ENCODE peak calls at places on chromosome 17, in seven cellular contexts. B, N, O, Y, H, Q and K are unnamed samples.

GRCh38 chr17:44362479-44362963 is 1.1 kb downstream of the FAM171A2 start:
- DNase-seq in B (no peak), N (no peak), O (peak), Y (no peak), H (no peak), Q (no peak), K (no peak)

GRCh38 chr17:6476061-6476833 is 32.0 kb downstream of the PIMREG start:
- DNase-seq in B (no peak), N (no peak), O (peak), Y (no peak), H (no peak), Q (no peak), K (no peak)

GRCh38 chr17:61399131-61400057 is at the start of gene TBX2:
- DNase-seq in B (no peak), N (peak), O (no peak), Y (no peak), H (no peak), Q (no peak), K (no peak)

GRCh38 chr17:40109471-40109824 is 9.1 kb upstream of the NR1D1 start:
- DNase-seq in B (no peak), N (no peak), O (no peak), Y (no peak), H (no peak), Q (no peak), K (no peak)

GRCh38 chr17:44587339-44587738 is 30.1 kb downstream of the FZD2 start:
- DNase-seq in B (no peak), N (no peak), O (no peak), Y (no peak), H (no peak), Q (peak), K (no peak)

GRCh38 chr17:79811036-79811887 is 14.4 kb upstream of the CBX8 start:
- DNase-seq in B (no peak), N (peak), O (peak), Y (no peak), H (no peak), Q (peak), K (no peak)

GRCh38 chr17:45930420-45930951 is 36.1 kb downstream of the MAPT start:
- DNase-seq in B (no peak), N (no peak), O (peak), Y (no peak), H (no peak), Q (no peak), K (no peak)

GRCh38 chr17:19876524-19877161 is 8.9 kb upstream of the ULK2 start:
- DNase-seq in B (no peak), N (peak), O (no peak), Y (no peak), H (no peak), Q (no peak), K (no peak)

GRCh38 chr17:17515921-17516295 is 19.7 kb upstream of the RASD1 start:
- DNase-seq in B (no peak), N (no peak), O (no peak), Y (no peak), H (no peak), Q (no peak), K (no peak)

GRCh38 chr17:364766-365165 is 12.2 kb upstream of the RPH3AL start:
- DNase-seq in B (no peak), N (no peak), O (no peak), Y (no peak), H (no peak), Q (no peak), K (no peak)

GRCh38 chr17:57869599-57870282 is 19.9 kb upstream of the MRPS23 start:
- DNase-seq in B (no peak), N (no peak), O (no peak), Y (no peak), H (no peak), Q (no peak), K (no peak)

GRCh38 chr17:4658478-4659305 is 17.2 kb upstream of the ALOX15 start:
- DNase-seq in B (no peak), N (no peak), O (peak), Y (no peak), H (no peak), Q (no peak), K (no peak)

GRCh38 chr17:51231999-51232398 is 27.9 kb downstream of the MBTD1 start:
- DNase-seq in B (no peak), N (no peak), O (no peak), Y (no peak), H (no peak), Q (no peak), K (no peak)

GRCh38 chr17:60720763-60721531 is 43.3 kb downstream of the BCAS3 start:
- DNase-seq in B (peak), N (no peak), O (peak), Y (no peak), H (peak), Q (peak), K (peak)

GRCh38 chr17:21272881-21273839 is 11.4 kb upstream of the MAP2K3 start:
- DNase-seq in B (no peak), N (no peak), O (peak), Y (no peak), H (no peak), Q (no peak), K (no peak)

GRCh38 chr17:58284613-58285421 is 4.1 kb upstream of the MPO start:
- DNase-seq in B (no peak), N (no peak), O (no peak), Y (no peak), H (no peak), Q (no peak), K (no peak)

GRCh38 chr17:731943-732787 is at the start of gene TLCD3A:
- DNase-seq in B (no peak), N (peak), O (peak), Y (no peak), H (peak), Q (no peak), K (peak)

GRCh38 chr17:74736423-74737298 is at the start of gene RAB37:
- DNase-seq in B (no peak), N (peak), O (peak), Y (no peak), H (no peak), Q (peak), K (no peak)

GRCh38 chr17:82392967-82393366 is 21.4 kb downstream of the UTS2R start:
- DNase-seq in B (no peak), N (no peak), O (no peak), Y (no peak), H (no peak), Q (no peak), K (no peak)

GRCh38 chr17:16027708-16028584 is 28.3 kb downstream of the TTC19 start:
- DNase-seq in B (peak), N (no peak), O (peak), Y (no peak), H (no peak), Q (peak), K (peak)

GRCh38 chr17:29572691-29573557 is 4.4 kb downstream of the TP53I13 start:
- DNase-seq in B (no peak), N (peak), O (peak), Y (no peak), H (no peak), Q (no peak), K (peak)

GRCh38 chr17:57557363-57557762 is 187.7 kb downstream of the CCDC182 start:
- DNase-seq in B (no peak), N (no peak), O (no peak), Y (no peak), H (no peak), Q (no peak), K (no peak)

GRCh38 chr17:46770818-46771600 is 47.5 kb downstream of the WNT3 start:
- DNase-seq in B (no peak), N (peak), O (peak), Y (no peak), H (no peak), Q (no peak), K (no peak)

GRCh38 chr17:36674278-36674650 is 72.9 kb downstream of the MRM1 start:
- DNase-seq in B (no peak), N (no peak), O (no peak), Y (no peak), H (no peak), Q (no peak), K (no peak)

GRCh38 chr17:7403043-7403901 is 625 bp downstream of the TMEM256 start:
- DNase-seq in B (no peak), N (peak), O (peak), Y (no peak), H (no peak), Q (peak), K (no peak)

GRCh38 chr17:57294629-57295501 is 38.5 kb downstream of the MSI2 start:
- DNase-seq in B (no peak), N (no peak), O (peak), Y (no peak), H (no peak), Q (peak), K (no peak)

GRCh38 chr17:36085710-36086268 is 4.2 kb downstream of the CCL3 start:
- DNase-seq in B (no peak), N (no peak), O (no peak), Y (no peak), H (no peak), Q (no peak), K (no peak)

GRCh38 chr17:40014375-40014980 is 762 bp upstream of the CSF3 start:
- DNase-seq in B (no peak), N (no peak), O (no peak), Y (no peak), H (no peak), Q (no peak), K (no peak)

GRCh38 chr17:7043544-7044268 is at the start of gene SLC16A11:
- DNase-seq in B (no peak), N (peak), O (no peak), Y (no peak), H (no peak), Q (no peak), K (peak)

GRCh38 chr17:64386412-64387144 is 4.1 kb downstream of the PECAM1 start:
- DNase-seq in B (no peak), N (no peak), O (no peak), Y (no peak), H (no peak), Q (no peak), K (no peak)

GRCh38 chr17:74842599-74843351 is 16.9 kb downstream of the GRIN2C start:
- DNase-seq in B (no peak), N (peak), O (peak), Y (no peak), H (peak), Q (peak), K (peak)

GRCh38 chr17:20935740-20936139 is 107.1 kb downstream of the USP22 start:
- DNase-seq in B (no peak), N (no peak), O (no peak), Y (no peak), H (no peak), Q (no peak), K (no peak)

GRCh38 chr17:45149669-45150603 is 1.7 kb downstream of the HEXIM1 start:
- DNase-seq in B (no peak), N (peak), O (peak), Y (no peak), H (peak), Q (no peak), K (no peak)

GRCh38 chr17:75476274-75476673 is 19.8 kb downstream of the TMEM94 start:
- DNase-seq in B (no peak), N (no peak), O (no peak), Y (no peak), H (no peak), Q (no peak), K (no peak)

GRCh38 chr17:61532818-61533217 is 58.2 kb downstream of the NACA2 start:
- DNase-seq in B (no peak), N (no peak), O (no peak), Y (no peak), H (no peak), Q (no peak), K (no peak)

GRCh38 chr17:46020023-46020735 is 21.1 kb downstream of the STH start:
- DNase-seq in B (peak), N (no peak), O (no peak), Y (no peak), H (no peak), Q (no peak), K (peak)

GRCh38 chr17:72386619-72387237 is 265.9 kb downstream of the SOX9 start:
- DNase-seq in B (no peak), N (no peak), O (no peak), Y (no peak), H (no peak), Q (no peak), K (no peak)

GRCh38 chr17:63528183-63528582 is 5.0 kb downstream of the KCNH6 start:
- DNase-seq in B (no peak), N (peak), O (no peak), Y (no peak), H (no peak), Q (no peak), K (no peak)

GRCh38 chr17:44005865-44006580 is 1.6 kb downstream of the NAGS start:
- DNase-seq in B (no peak), N (peak), O (no peak), Y (no peak), H (no peak), Q (no peak), K (peak)

GRCh38 chr17:77451271-77451893 is 310.6 kb downstream of the SEC14L1 start:
- DNase-seq in B (no peak), N (peak), O (peak), Y (no peak), H (peak), Q (no peak), K (no peak)

GRCh38 chr17:77450742-77451270 is 310.0 kb downstream of the SEC14L1 start:
- DNase-seq in B (no peak), N (no peak), O (no peak), Y (no peak), H (no peak), Q (no peak), K (no peak)

GRCh38 chr17:77449908-77450741 is 309.4 kb downstream of the SEC14L1 start:
- DNase-seq in B (no peak), N (peak), O (peak), Y (no peak), H (peak), Q (no peak), K (no peak)

GRCh38 chr17:77453613-77454559 is 313.1 kb downstream of the SEC14L1 start:
- DNase-seq in B (no peak), N (no peak), O (peak), Y (no peak), H (peak), Q (no peak), K (no peak)

GRCh38 chr17:77451894-77452852 is 311.4 kb downstream of the SEC14L1 start:
- DNase-seq in B (no peak), N (peak), O (no peak), Y (no peak), H (peak), Q (no peak), K (no peak)
- TF ChIP-seq POLR2AphosphoS5 in B (peak), N (peak), O (no peak), Y (no peak), H (peak), Q (no peak), K (no peak)

DNA sequence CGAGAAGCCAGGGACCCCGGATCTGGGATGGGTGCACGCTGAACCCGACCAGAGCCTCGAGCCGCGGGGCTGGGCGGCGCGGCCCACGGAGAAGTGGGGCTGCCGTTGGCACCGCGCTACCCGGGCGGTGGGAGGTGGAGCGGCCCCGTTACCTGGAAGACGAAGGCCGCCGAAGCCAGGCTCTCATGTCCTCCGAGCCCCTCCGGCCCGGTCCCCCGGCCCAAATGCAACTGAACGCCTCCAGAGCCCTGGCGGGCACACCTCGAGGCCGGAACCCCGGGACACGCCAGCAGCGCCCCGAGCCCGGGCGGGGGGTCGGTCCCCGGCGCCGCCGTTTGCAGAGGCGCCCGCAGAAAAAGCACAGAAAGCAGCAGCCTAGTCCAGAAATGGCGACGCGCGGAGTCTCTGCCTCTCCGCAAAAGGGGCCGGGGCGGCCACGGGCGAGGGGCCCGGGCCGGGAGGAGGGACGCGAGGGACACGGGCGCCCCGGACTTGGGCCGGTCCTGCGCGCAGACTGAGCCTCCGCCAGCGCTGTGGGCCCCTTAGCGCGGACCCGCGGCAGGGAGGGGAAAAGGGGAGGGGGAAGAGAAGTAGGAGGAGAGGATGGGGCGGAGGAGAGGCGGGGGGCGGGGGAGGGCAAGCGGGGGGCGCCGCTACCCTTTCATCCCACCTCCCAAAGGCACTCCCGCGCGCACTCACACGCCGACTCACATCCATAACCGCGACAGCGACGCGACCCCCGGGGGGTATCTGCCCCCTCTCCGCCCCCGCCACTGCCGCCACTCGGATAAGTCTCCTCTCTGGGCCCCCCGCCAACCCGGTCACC is 1.4 kb downstream of the AXIN2 start:
- DNase-seq in B (no peak), N (peak), O (peak), Y (no peak), H (peak), Q (no peak), K (no peak)
- TF ChIP-seq POLR2A in B (no peak), N (peak), O (no peak), Y (no peak), H (peak), Q (no peak), K (no peak)

GRCh38 chr17:1786708-1787107 is 24.8 kb downstream of the SERPINF1 start:
- DNase-seq in B (no peak), N (no peak), O (no peak), Y (no peak), H (no peak), Q (no peak), K (no peak)

GRCh38 chr17:1783834-1784611 is 22.2 kb downstream of the SERPINF1 start:
- DNase-seq in B (no peak), N (no peak), O (peak), Y (no peak), H (peak), Q (peak), K (no peak)

GRCh38 chr17:1789936-1790335 is 28.1 kb downstream of the SERPINF1 start:
- DNase-seq in B (no peak), N (no peak), O (no peak), Y (no peak), H (no peak), Q (no peak), K (no peak)

GRCh38 chr17:1785925-1786324 is 24.1 kb downstream of the SERPINF1 start:
- DNase-seq in B (no peak), N (no peak), O (no peak), Y (no peak), H (no peak), Q (no peak), K (no peak)

GRCh38 chr17:1787301-1787902 is 25.5 kb downstream of the SERPINF1 start:
- DNase-seq in B (no peak), N (no peak), O (no peak), Y (no peak), H (peak), Q (peak), K (no peak)
- TF ChIP-seq POLR2AphosphoS5 in B (no peak), N (no peak), O (no peak), Y (peak), H (peak), Q (no peak), K (no peak)

DNA sequence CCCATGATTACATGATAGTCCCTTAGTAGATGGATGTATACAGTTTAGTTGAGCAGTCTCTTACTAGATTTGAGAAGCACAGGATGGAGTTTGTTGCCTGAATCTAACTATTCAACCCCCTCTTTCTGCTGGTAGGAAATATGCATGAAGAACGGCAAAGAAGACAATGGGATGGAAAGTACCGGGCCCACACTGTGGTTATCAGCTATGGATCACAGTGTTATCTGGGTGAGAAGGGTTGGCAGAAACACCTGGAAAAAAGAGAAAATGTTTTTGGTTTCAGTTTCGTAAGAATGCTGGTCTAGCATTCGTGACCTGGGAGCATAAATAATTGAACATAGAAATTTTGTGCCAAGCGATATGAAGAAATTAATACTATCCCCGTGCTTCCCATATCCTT is 53.1 kb downstream of the ANKFN1 start:
- DNase-seq in B (no peak), N (no peak), O (no peak), Y (no peak), H (no peak), Q (no peak), K (no peak)
- TF ChIP-seq POLR2A in B (no peak), N (no peak), O (no peak), Y (no peak), H (no peak), Q (no peak), K (no peak)

DNA sequence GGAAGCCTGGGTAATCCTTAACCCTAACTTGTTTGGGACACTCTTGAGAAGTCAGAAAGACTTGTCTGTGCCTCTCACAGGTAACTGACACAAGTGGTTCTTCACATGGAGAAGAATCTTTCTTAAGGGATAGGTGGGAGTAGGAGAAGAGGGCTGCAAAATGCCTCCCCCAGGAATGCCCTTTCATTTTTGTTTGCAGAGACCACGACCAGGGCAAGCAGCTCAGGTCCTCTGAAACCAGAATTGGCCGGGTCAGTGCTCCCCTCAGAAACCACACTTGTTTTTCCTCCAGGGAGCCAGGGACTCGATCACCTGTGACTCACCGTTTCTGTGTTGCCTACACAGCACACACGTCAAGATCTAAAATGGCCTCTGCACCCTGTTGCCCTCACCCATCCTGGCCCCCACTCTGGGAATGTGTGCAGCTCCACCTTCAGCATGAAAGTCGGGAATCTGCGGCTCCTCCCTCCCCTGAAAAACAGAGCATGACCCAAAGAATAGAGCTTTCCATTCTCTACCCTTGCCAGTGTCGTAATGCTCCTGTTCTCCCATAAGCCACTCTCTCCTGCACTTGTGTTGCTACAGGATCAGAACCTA is 36.1 kb downstream of the HNF1B start:
- DNase-seq in B (no peak), N (no peak), O (no peak), Y (no peak), H (no peak), Q (no peak), K (no peak)
- TF ChIP-seq POLR2AphosphoS5 in B (no peak), N (no peak), O (no peak), Y (no peak), H (no peak), Q (no peak), K (no peak)

GRCh38 chr17:42784811-42785592 is 4.6 kb downstream of the WNK4 start:
- DNase-seq in B (no peak), N (peak), O (no peak), Y (no peak), H (no peak), Q (no peak), K (no peak)

GRCh38 chr17:42783778-42784138 is 3.3 kb downstream of the WNK4 start:
- DNase-seq in B (no peak), N (no peak), O (no peak), Y (no peak), H (no peak), Q (no peak), K (no peak)

GRCh38 chr17:42783062-42783777 is 2.8 kb downstream of the WNK4 start:
- DNase-seq in B (no peak), N (no peak), O (no peak), Y (no peak), H (no peak), Q (no peak), K (no peak)

GRCh38 chr17:42784361-42784760 is 4.0 kb downstream of the WNK4 start:
- DNase-seq in B (no peak), N (peak), O (no peak), Y (no peak), H (no peak), Q (no peak), K (no peak)

GRCh38 chr17:42787266-42787665 is 6.9 kb downstream of the WNK4 start:
- DNase-seq in B (no peak), N (peak), O (no peak), Y (no peak), H (no peak), Q (no peak), K (no peak)
- TF ChIP-seq POLR2A in B (no peak), N (no peak), O (no peak), Y (no peak), H (no peak), Q (no peak), K (no peak)

GRCh38 chr17:8502100-8502499 is 66.4 kb downstream of the NDEL1 start:
- DNase-seq in B (no peak), N (no peak), O (no peak), Y (no peak), H (no peak), Q (no peak), K (no peak)
- TF ChIP-seq POLR2AphosphoS5 in B (no peak), N (no peak), O (no peak), Y (no peak), H (no peak), Q (no peak), K (no peak)